ENCODE peak calls at places on chromosomes 13 and 19, in six cellular contexts. G is adrenal gland; A is NB4; H is neuronal stem cell; F is activated T-helper 9 cell treated with anti-CD3 and anti-CD28 coated beads, Interleukin-2, amount 50 U/mL, for 16 hours; C is left kidney. I is an unnamed sample.

GRCh38 chr13:79724348-79725103 is 243.6 kb downstream of the NDFIP2 start:
- DNase-seq in C (peak), F (no peak), G (no peak), A (no peak), H (no peak), I (no peak)

GRCh38 chr19:5580116-5580515 is 12.4 kb upstream of the TINCR start:
- DNase-seq in A (peak), F (no peak), H (no peak), G (no peak), C (peak), I (no peak)

GRCh38 chr13:36915106-36915505 is 4.9 kb downstream of the SMAD9 start:
- DNase-seq in H (no peak), C (no peak), F (no peak), A (no peak), G (no peak), I (no peak)

GRCh38 chr13:109769921-109770320 is 16.5 kb downstream of the IRS2 start:
- DNase-seq in H (no peak), A (no peak), G (no peak), F (no peak), C (no peak), I (no peak)

GRCh38 chr19:45990113-45990728 is 5.0 kb upstream of the CCDC61 start:
- DNase-seq in F (no peak), A (no peak), H (no peak), C (no peak), G (no peak), I (no peak)

GRCh38 chr13:80665792-80666333 is 324.9 kb upstream of the SPRY2 start:
- DNase-seq in A (no peak), G (no peak), F (no peak), C (no peak), H (no peak), I (no peak)

GRCh38 chr19:45863840-45864628 is at the start of gene FOXA3:
- DNase-seq in C (peak), F (peak), A (peak), H (no peak), G (no peak), I (peak)

GRCh38 chr19:16828990-16829821 is at the start of gene SIN3B:
- DNase-seq in H (peak), F (peak), A (peak), C (peak), G (peak), I (peak)

GRCh38 chr19:45059258-45059965 is 16.9 kb downstream of the ZNF296 start:
- DNase-seq in C (peak), F (peak), A (peak), H (peak), G (peak), I (peak)

GRCh38 chr13:34758628-34759027 is 183.4 kb upstream of the NBEA start:
- DNase-seq in A (no peak), F (no peak), G (no peak), C (no peak), H (no peak), I (no peak)

GRCh38 chr19:53983457-53984289 is 7.8 kb upstream of the CACNG6 start:
- DNase-seq in H (no peak), C (no peak), A (no peak), G (no peak), F (no peak), I (no peak)

GRCh38 chr13:113555141-113555540 is 29.4 kb upstream of the TFDP1 start:
- DNase-seq in F (no peak), H (no peak), G (no peak), A (no peak), C (no peak), I (no peak)

GRCh38 chr13:20416223-20416622 is 109.4 kb downstream of the CRYL1 start:
- DNase-seq in H (no peak), C (no peak), G (no peak), A (no peak), F (no peak), I (no peak)

GRCh38 chr19:18650048-18650435 is 13.2 kb downstream of the KLHL26 start:
- DNase-seq in A (no peak), H (no peak), G (peak), F (no peak), C (peak), I (no peak)

GRCh38 chr19:18955042-18955441 is 14.0 kb upstream of the HOMER3 start:
- DNase-seq in H (no peak), C (no peak), A (no peak), G (no peak), F (no peak), I (no peak)

GRCh38 chr13:110914293-110915056 is 394 bp downstream of the ANKRD10 start:
- DNase-seq in F (peak), C (peak), H (peak), A (peak), G (peak), I (peak)

GRCh38 chr13:92196566-92197256 is 798.3 kb downstream of the GPC5 start:
- DNase-seq in A (no peak), H (no peak), G (no peak), F (no peak), C (peak), I (no peak)

I was measured in WTC11.